ENCODE peak calls at places on chromosomes 4 and X, in nine cellular contexts. B, Z, O, U, D, R, N, C and S are unnamed samples.

GRCh38 chr4:123826896-123827295 is 430.3 kb downstream of the SPRY1 start:
- DNase-seq in R (peak), C (no peak), Z (no peak), D (no peak), B (peak), N (no peak), O (no peak), U (peak), S (no peak)

GRCh38 chrX:10496345-10496965 is 123.9 kb downstream of the MID1 start:
- DNase-seq in Z (no peak), O (no peak), N (peak), D (no peak), R (peak), B (peak), C (no peak), U (peak), S (no peak)

GRCh38 chr4:150136481-150136880 is 58.2 kb downstream of the DCLK2 start:
- DNase-seq in R (peak), O (no peak), C (no peak), Z (no peak), N (no peak), U (peak), D (no peak), B (no peak), S (no peak)

GRCh38 chrX:50805316-50805715 is 8.7 kb downstream of the SHROOM4 start:
- DNase-seq in O (no peak), B (no peak), D (no peak), N (no peak), C (no peak), Z (no peak), U (no peak), R (no peak), S (no peak)

GRCh38 chr4:151227731-151228130 is 49.2 kb upstream of the PRSS48 start:
- DNase-seq in U (peak), N (peak), C (peak), Z (no peak), R (peak), D (no peak), O (no peak), B (peak), S (peak)

GRCh38 chr4:147704846-147705245 is 20.9 kb upstream of the PRMT9 start:
- DNase-seq in C (no peak), O (no peak), U (no peak), Z (no peak), B (no peak), D (no peak), R (no peak), N (no peak), S (no peak)

GRCh38 chr4:118327554-118328241 is 25.1 kb downstream of the PRSS12 start:
- DNase-seq in R (no peak), D (no peak), Z (no peak), O (no peak), N (peak), C (no peak), B (no peak), U (no peak), S (no peak)

GRCh38 chr4:20127626-20128025 is 124.1 kb upstream of the SLIT2 start:
- DNase-seq in N (peak), Z (no peak), U (peak), R (peak), O (no peak), B (no peak), C (no peak), D (no peak), S (no peak)

GRCh38 chr4:169657470-169658107 is 37.2 kb downstream of the CLCN3 start:
- DNase-seq in O (no peak), U (no peak), R (no peak), B (no peak), C (no peak), Z (no peak), N (no peak), D (no peak), S (no peak)

GRCh38 chrX:99371976-99372595 is 1038.0 kb downstream of the PCDH19 start:
- DNase-seq in C (no peak), Z (no peak), U (no peak), O (no peak), R (no peak), N (no peak), D (no peak), B (no peak), S (no peak)

GRCh38 chr4:103098746-103099421 is 750 bp downstream of the BDH2 start:
- DNase-seq in B (peak), R (peak), N (no peak), U (no peak), O (no peak), Z (no peak), D (no peak), C (no peak), S (no peak)

GRCh38 chrX:12929701-12930100 is 23.3 kb downstream of the TLR8 start:
- DNase-seq in C (no peak), U (no peak), N (no peak), Z (no peak), D (no peak), O (no peak), R (no peak), B (no peak), S (no peak)

GRCh38 chr4:24799544-24800272 is 4.3 kb downstream of the SOD3 start:
- DNase-seq in C (no peak), D (no peak), N (no peak), O (no peak), R (no peak), B (peak), Z (no peak), U (no peak), S (no peak)